ENCODE peak calls at places on chromosome 5, in nine cellular contexts. One of them, this sample, is unnamed.

GRCh38 chr5:120007619-120008018 is 378.3 kb downstream of the FAM170A start:
- DNase-seq in NCI-H2081: peak; percentile 34
- DNase-seq in NCI-H1092 treated with DMSO at 0.1 percent for 48 hours: no peak
- DNase-seq in substantia nigra: no peak
- DNase-seq in keratinocyte: no peak
- DNase-seq in H9: no peak
- DNase-seq in nephron progenitor cell: no peak
- DNase-seq in GM12864: no peak
- DNase-seq in hippocampal formation: no peak
- DNase-seq in this sample: no peak

GRCh38 chr5:177447611-177448243 is 1.1 kb downstream of the PRR7 start:
- DNase-seq in hippocampal formation: peak; percentile 84
- DNase-seq in substantia nigra: peak; percentile 88
- DNase-seq in NCI-H2081: peak; percentile 60
- DNase-seq in GM12864: no peak
- DNase-seq in NCI-H1092 treated with DMSO at 0.1 percent for 48 hours: peak; percentile 54
- DNase-seq in keratinocyte: no peak
- DNase-seq in H9: peak; percentile 87
- DNase-seq in nephron progenitor cell: peak; percentile 50
- DNase-seq in this sample: peak; percentile 72

GRCh38 chr5:64637837-64638443 is 52.4 kb upstream of the SHISAL2B start:
- DNase-seq in GM12864: no peak
- DNase-seq in substantia nigra: no peak
- DNase-seq in NCI-H2081: no peak
- DNase-seq in hippocampal formation: no peak
- DNase-seq in nephron progenitor cell: no peak
- DNase-seq in H9: peak; percentile 37
- DNase-seq in NCI-H1092 treated with DMSO at 0.1 percent for 48 hours: no peak
- DNase-seq in keratinocyte: no peak
- DNase-seq in this sample: no peak

GRCh38 chr5:53481887-53482716 is 1.7 kb downstream of the FST start:
- DNase-seq in NCI-H2081: no peak
- DNase-seq in NCI-H1092 treated with DMSO at 0.1 percent for 48 hours: peak; percentile 19
- DNase-seq in substantia nigra: peak; percentile 46
- DNase-seq in nephron progenitor cell: peak; percentile 68
- DNase-seq in H9: peak; percentile 51
- DNase-seq in GM12864: no peak
- DNase-seq in keratinocyte: no peak
- DNase-seq in hippocampal formation: no peak
- DNase-seq in this sample: no peak

GRCh38 chr5:74643160-74643562 is 2.6 kb upstream of the ENC1 start:
- DNase-seq in H9: no peak
- DNase-seq in hippocampal formation: no peak
- DNase-seq in keratinocyte: no peak
- DNase-seq in NCI-H2081: no peak
- DNase-seq in GM12864: no peak
- DNase-seq in substantia nigra: no peak
- DNase-seq in nephron progenitor cell: no peak
- DNase-seq in NCI-H1092 treated with DMSO at 0.1 percent for 48 hours: no peak
- DNase-seq in this sample: peak; percentile 52

GRCh38 chr5:147509041-147509709 is 693 bp downstream of the DPYSL3 start:
- DNase-seq in NCI-H2081: peak; percentile 28
- DNase-seq in nephron progenitor cell: peak; percentile 50
- DNase-seq in keratinocyte: no peak
- DNase-seq in H9: peak; percentile 53
- DNase-seq in substantia nigra: peak; percentile 4
- DNase-seq in hippocampal formation: no peak
- DNase-seq in NCI-H1092 treated with DMSO at 0.1 percent for 48 hours: peak; percentile 41
- DNase-seq in GM12864: no peak
- DNase-seq in this sample: no peak

GRCh38 chr5:99000878-99001277 is 72.1 kb upstream of the CHD1 start:
- DNase-seq in substantia nigra: no peak
- DNase-seq in nephron progenitor cell: no peak
- DNase-seq in hippocampal formation: no peak
- DNase-seq in NCI-H2081: no peak
- DNase-seq in H9: no peak
- DNase-seq in GM12864: no peak
- DNase-seq in NCI-H1092 treated with DMSO at 0.1 percent for 48 hours: no peak
- DNase-seq in keratinocyte: no peak
- DNase-seq in this sample: no peak

GRCh38 chr5:59065551-59065950 is 482.7 kb downstream of the RAB3C start:
- DNase-seq in substantia nigra: no peak
- DNase-seq in nephron progenitor cell: no peak
- DNase-seq in GM12864: no peak
- DNase-seq in H9: no peak
- DNase-seq in NCI-H1092 treated with DMSO at 0.1 percent for 48 hours: no peak
- DNase-seq in hippocampal formation: no peak
- DNase-seq in keratinocyte: no peak
- DNase-seq in NCI-H2081: no peak
- DNase-seq in this sample: no peak

GRCh38 chr5:75130818-75131349 is 78.5 kb upstream of the GCNT4 start:
- DNase-seq in nephron progenitor cell: no peak
- DNase-seq in substantia nigra: no peak
- DNase-seq in keratinocyte: no peak
- DNase-seq in NCI-H2081: no peak
- DNase-seq in GM12864: no peak
- DNase-seq in hippocampal formation: no peak
- DNase-seq in H9: no peak
- DNase-seq in NCI-H1092 treated with DMSO at 0.1 percent for 48 hours: no peak
- DNase-seq in this sample: no peak

GRCh38 chr5:14708551-14708950 is 44.0 kb downstream of the OTULIN start:
- DNase-seq in GM12864: no peak
- DNase-seq in nephron progenitor cell: no peak
- DNase-seq in hippocampal formation: no peak
- DNase-seq in NCI-H1092 treated with DMSO at 0.1 percent for 48 hours: no peak
- DNase-seq in substantia nigra: no peak
- DNase-seq in keratinocyte: no peak
- DNase-seq in H9: no peak
- DNase-seq in NCI-H2081: no peak
- DNase-seq in this sample: no peak

GRCh38 chr5:124574521-124575436 is 171.7 kb downstream of the ZNF608 start:
- DNase-seq in GM12864: no peak
- DNase-seq in NCI-H2081: no peak
- DNase-seq in H9: no peak
- DNase-seq in hippocampal formation: peak; percentile 87
- DNase-seq in NCI-H1092 treated with DMSO at 0.1 percent for 48 hours: no peak
- DNase-seq in nephron progenitor cell: no peak
- DNase-seq in keratinocyte: no peak
- DNase-seq in substantia nigra: peak; percentile 26
- DNase-seq in this sample: no peak